ENCODE peak calls at places on chromosomes 6 and 20, in five cellular contexts. One of them, this sample, is unnamed.

GRCh38 chr6:169529931-169530761 is 171.7 kb downstream of the WDR27 start:
- DNase-seq in mesenchymal stem cell: no peak
- DNase-seq in H1: no peak
- DNase-seq in IMR-90: peak
- DNase-seq in neuronal stem cell: no peak
- DNase-seq in this sample: no peak

GRCh38 chr20:31968299-31969126 is 562 bp downstream of the XKR7 start:
- DNase-seq in mesenchymal stem cell: peak
- DNase-seq in H1: peak
- DNase-seq in neuronal stem cell: peak
- DNase-seq in IMR-90: peak
- DNase-seq in this sample: peak

GRCh38 chr6:65638047-65638831 is 68.8 kb downstream of the EYS start:
- DNase-seq in mesenchymal stem cell: no peak
- DNase-seq in H1: peak
- DNase-seq in neuronal stem cell: peak
- DNase-seq in IMR-90: no peak
- DNase-seq in this sample: peak

GRCh38 chr6:137056121-137056880 is 11.5 kb upstream of the IL20RA start:
- DNase-seq in neuronal stem cell: no peak
- DNase-seq in IMR-90: no peak
- DNase-seq in mesenchymal stem cell: no peak
- DNase-seq in H1: no peak
- DNase-seq in this sample: no peak

GRCh38 chr6:139625081-139625939 is 250.9 kb upstream of the CITED2 start:
- DNase-seq in H1: no peak
- DNase-seq in IMR-90: no peak
- DNase-seq in mesenchymal stem cell: no peak
- DNase-seq in neuronal stem cell: no peak
- DNase-seq in this sample: no peak

GRCh38 chr6:77034161-77034560 is 429.1 kb downstream of the HTR1B start:
- DNase-seq in IMR-90: peak
- DNase-seq in mesenchymal stem cell: peak
- DNase-seq in H1: no peak
- DNase-seq in neuronal stem cell: peak
- DNase-seq in this sample: peak

GRCh38 chr6:42007753-42008528 is 42.4 kb upstream of the TAF8 start:
- DNase-seq in H1: no peak
- DNase-seq in neuronal stem cell: no peak
- DNase-seq in IMR-90: no peak
- DNase-seq in mesenchymal stem cell: no peak
- DNase-seq in this sample: no peak

GRCh38 chr20:62879275-62880146 is 17.9 kb upstream of the TCFL5 start:
- DNase-seq in neuronal stem cell: no peak
- DNase-seq in H1: peak
- DNase-seq in IMR-90: no peak
- DNase-seq in mesenchymal stem cell: no peak
- DNase-seq in this sample: peak

GRCh38 chr20:43988867-43989266 is 74.2 kb downstream of the TOX2 start:
- DNase-seq in H1: no peak
- DNase-seq in IMR-90: peak
- DNase-seq in neuronal stem cell: no peak
- DNase-seq in mesenchymal stem cell: peak
- DNase-seq in this sample: no peak

GRCh38 chr6:71349976-71350615 is 61.5 kb downstream of the OGFRL1 start:
- DNase-seq in H1: no peak
- DNase-seq in neuronal stem cell: no peak
- DNase-seq in mesenchymal stem cell: no peak
- DNase-seq in IMR-90: peak
- DNase-seq in this sample: no peak

GRCh38 chr6:15062311-15063252 is 183.3 kb upstream of the JARID2 start:
- DNase-seq in H1: no peak
- DNase-seq in neuronal stem cell: no peak
- DNase-seq in IMR-90: peak
- DNase-seq in mesenchymal stem cell: peak
- DNase-seq in this sample: no peak

GRCh38 chr20:37207176-37207575 is 27.8 kb upstream of the MROH8 start:
- DNase-seq in IMR-90: no peak
- DNase-seq in neuronal stem cell: no peak
- DNase-seq in mesenchymal stem cell: no peak
- DNase-seq in H1: no peak
- DNase-seq in this sample: no peak

GRCh38 chr6:43129434-43130194 is 41.5 kb upstream of the SRF start:
- DNase-seq in H1: peak
- DNase-seq in neuronal stem cell: no peak
- DNase-seq in mesenchymal stem cell: peak
- DNase-seq in IMR-90: peak
- DNase-seq in this sample: peak

GRCh38 chr6:99822741-99823512 is 171.1 kb downstream of the MCHR2 start:
- DNase-seq in IMR-90: peak
- DNase-seq in neuronal stem cell: peak
- DNase-seq in mesenchymal stem cell: peak
- DNase-seq in H1: no peak
- DNase-seq in this sample: peak

GRCh38 chr6:71621918-71622519 is 264.3 kb upstream of the RIMS1 start:
- DNase-seq in IMR-90: peak
- DNase-seq in mesenchymal stem cell: peak
- DNase-seq in neuronal stem cell: no peak
- DNase-seq in H1: no peak
- DNase-seq in this sample: peak

GRCh38 chr20:878511-879307 is 37.4 kb downstream of the ANGPT4 start:
- DNase-seq in H1: peak
- DNase-seq in IMR-90: peak
- DNase-seq in mesenchymal stem cell: peak
- DNase-seq in neuronal stem cell: peak
- DNase-seq in this sample: peak

GRCh38 chr6:31582230-31582601 is at the start of gene LTB:
- DNase-seq in IMR-90: no peak
- DNase-seq in neuronal stem cell: no peak
- DNase-seq in H1: no peak
- DNase-seq in mesenchymal stem cell: no peak
- DNase-seq in this sample: no peak

GRCh38 chr6:90478789-90479602 is 107.9 kb downstream of the MAP3K7 start:
- DNase-seq in neuronal stem cell: peak
- DNase-seq in IMR-90: peak
- DNase-seq in H1: peak
- DNase-seq in mesenchymal stem cell: peak
- DNase-seq in this sample: peak

GRCh38 chr6:96809119-96809518 is 28.2 kb downstream of the GPR63 start:
- DNase-seq in H1: no peak
- DNase-seq in mesenchymal stem cell: peak
- DNase-seq in neuronal stem cell: no peak
- DNase-seq in IMR-90: peak
- DNase-seq in this sample: peak

GRCh38 chr6:45697605-45698004 is 318.1 kb downstream of the CLIC5 start:
- DNase-seq in H1: no peak
- DNase-seq in IMR-90: peak
- DNase-seq in mesenchymal stem cell: peak
- DNase-seq in neuronal stem cell: peak
- DNase-seq in this sample: peak

GRCh38 chr6:167290786-167291622 is at the start of gene UNC93A:
- DNase-seq in neuronal stem cell: no peak
- DNase-seq in mesenchymal stem cell: no peak
- DNase-seq in IMR-90: no peak
- DNase-seq in H1: no peak
- DNase-seq in this sample: no peak

GRCh38 chr6:167282165-167282564 is 8.9 kb upstream of the UNC93A start:
- DNase-seq in H1: no peak
- DNase-seq in neuronal stem cell: no peak
- DNase-seq in mesenchymal stem cell: no peak
- DNase-seq in IMR-90: no peak
- DNase-seq in this sample: no peak

GRCh38 chr6:167287513-167288048 is 3.5 kb upstream of the UNC93A start:
- DNase-seq in neuronal stem cell: no peak
- DNase-seq in H1: no peak
- DNase-seq in IMR-90: no peak
- DNase-seq in mesenchymal stem cell: no peak
- DNase-seq in this sample: no peak

GRCh38 chr6:167279766-167280440 is 11.2 kb upstream of the UNC93A start:
- DNase-seq in H1: no peak
- DNase-seq in IMR-90: no peak
- DNase-seq in mesenchymal stem cell: no peak
- DNase-seq in neuronal stem cell: no peak
- DNase-seq in this sample: no peak

DNA sequence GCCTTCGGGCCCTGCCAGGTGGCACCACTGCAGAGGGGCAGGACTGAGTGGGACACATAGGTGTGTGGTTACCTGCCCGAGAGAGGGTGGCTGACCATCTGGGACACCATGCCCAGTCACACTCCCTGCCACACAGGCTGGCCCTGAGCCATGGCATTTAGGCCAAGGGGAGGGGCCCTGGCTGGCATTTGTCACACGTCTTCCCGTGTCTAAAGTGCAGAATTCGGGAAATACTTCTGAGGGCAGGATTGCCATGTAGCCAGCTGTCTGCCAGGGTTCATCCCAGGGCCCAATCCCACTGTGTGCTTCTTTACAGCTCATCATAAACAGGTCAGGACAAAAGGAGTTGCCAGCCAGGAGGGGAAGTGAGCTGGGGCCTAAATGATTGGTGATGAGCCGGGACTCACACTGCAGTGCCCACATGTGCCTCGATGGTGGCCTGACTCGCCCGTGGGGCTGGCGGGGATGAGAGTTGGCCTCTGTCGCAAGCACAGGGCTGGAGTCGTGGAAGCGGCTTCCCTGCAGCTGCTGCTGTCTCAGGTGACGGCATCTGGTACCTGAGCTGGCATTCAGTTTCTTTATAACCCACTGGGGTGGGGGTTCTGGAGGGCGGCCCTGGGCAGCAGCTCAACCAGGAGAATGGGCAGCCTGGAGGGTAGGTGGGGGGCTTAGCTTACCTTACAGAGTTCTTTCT is 5.9 kb upstream of the UNC93A start:
- DNase-seq in neuronal stem cell: no peak
- DNase-seq in mesenchymal stem cell: no peak
- DNase-seq in H1: no peak
- DNase-seq in IMR-90: no peak
- DNase-seq in this sample: no peak
- H2BK15ac ChIP-seq in neuronal stem cell: peak
- H2BK15ac ChIP-seq in mesenchymal stem cell: no peak
- H2BK15ac ChIP-seq in H1: peak
- H2BK15ac ChIP-seq in IMR-90: no peak
- H2BK15ac ChIP-seq in this sample: no peak

GRCh38 chr6:138105880-138106664 is 1.1 kb downstream of the PERP start:
- DNase-seq in mesenchymal stem cell: peak
- DNase-seq in IMR-90: peak
- DNase-seq in H1: peak
- DNase-seq in neuronal stem cell: peak
- DNase-seq in this sample: peak

GRCh38 chr6:138104618-138105213 is 2.5 kb downstream of the PERP start:
- DNase-seq in H1: no peak
- DNase-seq in neuronal stem cell: no peak
- DNase-seq in IMR-90: no peak
- DNase-seq in mesenchymal stem cell: no peak
- DNase-seq in this sample: no peak

GRCh38 chr6:138105446-138105845 is 1.8 kb downstream of the PERP start:
- DNase-seq in mesenchymal stem cell: no peak
- DNase-seq in neuronal stem cell: no peak
- DNase-seq in H1: no peak
- DNase-seq in IMR-90: no peak
- DNase-seq in this sample: peak

GRCh38 chr6:138101946-138102731 is 5.1 kb downstream of the PERP start:
- DNase-seq in H1: no peak
- DNase-seq in mesenchymal stem cell: no peak
- DNase-seq in neuronal stem cell: no peak
- DNase-seq in IMR-90: no peak
- DNase-seq in this sample: peak

DNA sequence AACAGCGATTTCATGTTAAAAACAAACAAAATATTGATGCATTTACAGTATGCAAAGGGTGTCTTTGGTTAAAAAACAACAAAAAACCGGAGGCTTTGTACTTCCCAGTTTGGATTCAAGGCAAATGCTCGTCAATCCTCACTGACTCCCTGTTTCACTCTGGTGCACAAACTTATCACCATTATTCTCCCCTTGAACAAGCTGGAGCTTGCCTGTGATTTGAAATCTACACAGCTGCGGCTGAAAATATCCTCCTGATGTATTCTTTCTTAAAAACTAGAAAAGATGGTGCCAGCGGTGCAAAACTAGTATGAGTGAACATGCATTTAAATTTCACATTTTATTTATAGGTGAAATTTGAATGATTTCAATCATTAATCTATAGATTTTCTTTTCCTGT is 3.3 kb downstream of the PERP start:
- DNase-seq in neuronal stem cell: no peak
- DNase-seq in H1: no peak
- DNase-seq in IMR-90: no peak
- DNase-seq in mesenchymal stem cell: no peak
- DNase-seq in this sample: no peak
- H3K9ac ChIP-seq in neuronal stem cell: no peak
- H3K9ac ChIP-seq in H1: no peak
- H3K9ac ChIP-seq in IMR-90: no peak
- H3K9ac ChIP-seq in mesenchymal stem cell: no peak
- H3K9ac ChIP-seq in this sample: peak

GRCh38 chr20:57711826-57712225 is 2.0 kb upstream of the PMEPA1 start:
- DNase-seq in H1: no peak
- DNase-seq in mesenchymal stem cell: no peak
- DNase-seq in IMR-90: no peak
- DNase-seq in neuronal stem cell: no peak
- DNase-seq in this sample: peak
- H2BK15ac ChIP-seq in H1: no peak
- H2BK15ac ChIP-seq in mesenchymal stem cell: no peak
- H2BK15ac ChIP-seq in IMR-90: no peak
- H2BK15ac ChIP-seq in neuronal stem cell: no peak
- H2BK15ac ChIP-seq in this sample: no peak

GRCh38 chr6:160882019-160882418 is 109.5 kb upstream of the MAP3K4 start:
- DNase-seq in H1: no peak
- DNase-seq in neuronal stem cell: no peak
- DNase-seq in mesenchymal stem cell: no peak
- DNase-seq in IMR-90: no peak
- DNase-seq in this sample: no peak

GRCh38 chr6:160882741-160883340 is 108.7 kb upstream of the MAP3K4 start:
- DNase-seq in neuronal stem cell: no peak
- DNase-seq in IMR-90: no peak
- DNase-seq in H1: no peak
- DNase-seq in mesenchymal stem cell: no peak
- DNase-seq in this sample: peak

GRCh38 chr6:160883560-160883959 is 108.0 kb upstream of the MAP3K4 start:
- DNase-seq in mesenchymal stem cell: no peak
- DNase-seq in IMR-90: no peak
- DNase-seq in neuronal stem cell: no peak
- DNase-seq in H1: no peak
- DNase-seq in this sample: peak

GRCh38 chr6:160881409-160881808 is 110.2 kb upstream of the MAP3K4 start:
- DNase-seq in mesenchymal stem cell: no peak
- DNase-seq in neuronal stem cell: no peak
- DNase-seq in H1: no peak
- DNase-seq in IMR-90: no peak
- DNase-seq in this sample: peak

DNA sequence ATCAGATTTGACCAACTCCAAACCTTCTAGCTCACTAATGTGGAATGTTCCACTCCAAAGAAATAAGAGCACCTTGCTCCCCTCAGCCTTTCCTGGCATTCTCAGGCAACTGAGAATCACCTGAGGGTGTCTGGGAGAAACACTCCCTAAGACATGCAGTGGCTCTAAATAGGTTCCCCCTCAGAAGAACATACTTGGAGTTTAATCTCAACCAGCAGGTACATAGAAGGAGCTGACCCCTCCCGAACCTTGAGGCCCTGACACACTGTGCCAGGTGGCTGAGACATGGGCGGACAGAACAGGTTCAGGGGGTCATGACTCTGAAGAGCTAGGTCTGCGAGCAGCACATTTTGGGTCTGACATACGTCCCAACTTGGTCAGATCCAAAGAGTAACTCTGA is 107.6 kb upstream of the MAP3K4 start:
- DNase-seq in mesenchymal stem cell: no peak
- DNase-seq in H1: no peak
- DNase-seq in neuronal stem cell: no peak
- DNase-seq in IMR-90: no peak
- DNase-seq in this sample: peak
- H3K9ac ChIP-seq in mesenchymal stem cell: no peak
- H3K9ac ChIP-seq in H1: no peak
- H3K9ac ChIP-seq in neuronal stem cell: no peak
- H3K9ac ChIP-seq in IMR-90: no peak
- H3K9ac ChIP-seq in this sample: peak

This sample was measured in mesendoderm.